ENCODE peak calls at places on chromosomes 2 and 18, in four cellular contexts. One of them, this sample, is unnamed.

GRCh38 chr2:162967826-162968225 is 129.3 kb upstream of the KCNH7 start:
- DNase-seq in K562: no peak
- DNase-seq in IMR-90: no peak
- DNase-seq in GM12878: no peak
- DNase-seq in this sample: no peak

GRCh38 chr18:44185981-44186380 is 494.7 kb upstream of the SETBP1 start:
- DNase-seq in K562: no peak
- DNase-seq in IMR-90: no peak
- DNase-seq in GM12878: no peak
- DNase-seq in this sample: no peak

GRCh38 chr18:67951166-67951565 is 434.6 kb upstream of the DSEL start:
- DNase-seq in K562: no peak
- DNase-seq in IMR-90: peak; percentile 65
- DNase-seq in GM12878: no peak
- DNase-seq in this sample: no peak

GRCh38 chr2:68987051-68987503 is 12.6 kb downstream of the GKN1 start:
- DNase-seq in K562: no peak
- DNase-seq in IMR-90: no peak
- DNase-seq in GM12878: no peak
- DNase-seq in this sample: no peak

GRCh38 chr2:26144031-26144430 is 28.9 kb upstream of the GAREM2 start:
- DNase-seq in K562: no peak
- DNase-seq in IMR-90: no peak
- DNase-seq in GM12878: no peak
- DNase-seq in this sample: no peak

GRCh38 chr2:241853651-241854341 is 4.9 kb downstream of the PDCD1 start:
- DNase-seq in K562: peak; percentile 5
- DNase-seq in IMR-90: peak; percentile 25
- DNase-seq in GM12878: no peak
- DNase-seq in this sample: no peak

GRCh38 chr2:105612049-105612448 is 132.7 kb upstream of the NCK2 start:
- DNase-seq in K562: no peak
- DNase-seq in IMR-90: no peak
- DNase-seq in GM12878: no peak
- DNase-seq in this sample: no peak

GRCh38 chr18:24656571-24656971 is 196.1 kb downstream of the HRH4 start:
- DNase-seq in K562: no peak
- DNase-seq in IMR-90: peak; percentile 94
- DNase-seq in GM12878: no peak
- DNase-seq in this sample: no peak

GRCh38 chr18:9824474-9824832 is 61.3 kb upstream of the TXNDC2 start:
- DNase-seq in K562: no peak
- DNase-seq in IMR-90: peak; percentile 75
- DNase-seq in GM12878: no peak
- DNase-seq in this sample: no peak

GRCh38 chr18:13382990-13383821 is 164.6 kb downstream of the LDLRAD4 start:
- DNase-seq in K562: no peak
- DNase-seq in IMR-90: no peak
- DNase-seq in GM12878: no peak
- DNase-seq in this sample: no peak

GRCh38 chr2:98828369-98828744 is 97.4 kb upstream of the MGAT4A start:
- DNase-seq in K562: no peak
- DNase-seq in IMR-90: no peak
- DNase-seq in GM12878: no peak
- DNase-seq in this sample: no peak

DNA sequence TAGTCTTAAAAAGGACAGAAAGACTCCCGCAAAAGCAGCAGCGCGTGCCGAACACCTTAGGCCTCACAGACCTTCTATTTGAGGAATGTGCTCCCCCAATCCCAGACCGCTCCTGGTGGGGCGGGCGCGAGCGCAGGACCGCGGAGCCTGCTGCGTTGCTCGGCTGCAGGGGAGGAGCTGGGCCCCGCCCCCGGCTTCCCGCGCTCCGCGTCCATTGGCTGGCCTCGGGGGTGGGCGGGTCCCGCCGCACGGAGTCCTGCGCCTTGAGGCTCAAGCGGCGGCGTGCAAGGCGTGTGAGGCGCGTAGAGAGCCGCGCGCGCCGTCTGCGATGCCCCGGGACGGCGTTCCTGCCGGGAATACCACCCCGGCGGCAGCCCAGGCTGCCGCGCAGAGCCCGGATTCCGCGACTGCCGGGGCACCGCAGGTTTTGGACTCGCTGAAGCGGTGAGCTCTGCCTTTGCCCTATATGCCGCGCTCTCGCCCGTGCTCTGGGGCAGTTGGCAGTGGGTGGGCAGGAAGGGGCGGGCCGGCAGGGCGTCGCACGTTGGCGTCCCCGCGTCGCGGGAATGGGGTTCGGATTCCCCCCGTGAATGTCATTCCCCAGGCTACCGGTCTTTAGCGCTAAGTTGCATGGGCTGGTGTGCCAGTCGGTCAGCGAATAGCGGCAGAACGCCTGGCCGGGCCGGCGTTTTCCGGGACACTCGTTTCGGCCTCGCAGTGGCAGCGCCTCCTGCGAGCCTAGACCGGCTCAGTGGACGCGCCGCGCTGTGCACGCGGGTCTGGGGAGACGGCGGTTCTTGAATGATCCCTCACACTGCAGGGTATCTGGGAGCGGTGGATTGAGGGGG is 49.6 kb upstream of the PAIP2B start:
- DNase-seq in K562: peak; percentile 94
- DNase-seq in IMR-90: peak; percentile 51
- DNase-seq in GM12878: peak; percentile 45
- DNase-seq in this sample: peak; percentile 93
- TF ChIP-seq POLR2A in K562: no peak
- TF ChIP-seq POLR2A in IMR-90: no peak
- TF ChIP-seq POLR2A in GM12878: peak; percentile 66
- TF ChIP-seq POLR2A in this sample: peak; percentile 44

DNA sequence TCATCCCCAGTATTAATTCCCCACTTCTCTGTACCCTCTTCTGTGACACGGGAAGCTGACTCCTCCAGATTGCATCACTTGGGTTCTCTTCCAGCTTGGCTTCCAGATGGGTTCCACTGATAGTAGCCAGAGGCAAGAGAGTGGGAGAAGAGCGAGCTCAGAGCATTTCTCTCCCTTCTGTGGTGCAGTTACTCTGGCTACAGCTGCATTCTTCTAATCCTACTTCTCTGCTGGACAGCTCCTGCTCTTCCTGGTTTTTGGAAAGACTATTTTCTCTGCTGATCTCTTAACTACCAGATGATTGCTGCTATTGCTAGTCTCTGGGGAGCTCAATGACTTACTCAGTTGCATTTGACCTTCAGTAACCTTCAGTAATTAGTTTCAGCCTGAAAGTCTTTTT is 187.5 kb upstream of the MAP2 start:
- DNase-seq in K562: no peak
- DNase-seq in IMR-90: no peak
- DNase-seq in GM12878: no peak
- DNase-seq in this sample: no peak
- TF ChIP-seq FOS in K562: no peak
- TF ChIP-seq FOS in IMR-90: no peak
- TF ChIP-seq FOS in GM12878: no peak
- TF ChIP-seq FOS in this sample: no peak

GRCh38 chr2:36597532-36598377 is at the start of gene FEZ2:
- DNase-seq in K562: peak; percentile 92
- DNase-seq in IMR-90: peak; percentile 72
- DNase-seq in GM12878: peak; percentile 24
- DNase-seq in this sample: peak; percentile 73
- TF ChIP-seq POLR2A in K562: peak; percentile 66
- TF ChIP-seq POLR2A in IMR-90: peak; percentile 56
- TF ChIP-seq POLR2A in GM12878: peak; percentile 89
- TF ChIP-seq POLR2A in this sample: peak; percentile 74

GRCh38 chr2:237866119-237866621 is 6.7 kb downstream of the RAMP1 start:
- DNase-seq in K562: no peak
- DNase-seq in IMR-90: peak; percentile 78
- DNase-seq in GM12878: no peak
- DNase-seq in this sample: peak; percentile 10
- TF ChIP-seq FOS in K562: no peak
- TF ChIP-seq FOS in IMR-90: peak; percentile 69
- TF ChIP-seq FOS in GM12878: no peak
- TF ChIP-seq FOS in this sample: peak; percentile 55